ENCODE peak calls at places on chromosomes 11 and 22, in seven cellular contexts. O, V, P, Z, S, H and E are unnamed samples.

GRCh38 chr11:90753546-90753945 is 530.7 kb upstream of the CHORDC1 start:
- DNase-seq in Z (no peak), P (no peak), S (no peak), H (no peak), V (no peak), O (no peak), E (no peak)

GRCh38 chr11:101885631-101886030 is 29.2 kb upstream of the CEP126 start:
- DNase-seq in V (no peak), Z (no peak), O (no peak), P (no peak), S (no peak), H (no peak), E (no peak)

GRCh38 chr22:46803031-46803880 is 40.8 kb downstream of the TBC1D22A start:
- DNase-seq in S (peak; percentile 51), P (peak; percentile 73), O (peak; percentile 46), V (peak; percentile 32), H (no peak), Z (peak; percentile 47), E (no peak)

GRCh38 chr22:29332886-29333496 is 17.5 kb upstream of the RASL10A start:
- DNase-seq in S (no peak), P (no peak), H (no peak), O (no peak), V (no peak), Z (no peak), E (no peak)

GRCh38 chr22:49209452-49210195 is 618.0 kb downstream of the BRD1 start:
- DNase-seq in P (no peak), O (peak; percentile 21), V (no peak), Z (peak; percentile 78), H (no peak), S (no peak), E (no peak)

GRCh38 chr22:42114721-42115120 is 15.9 kb downstream of the CYP2D6 start:
- DNase-seq in S (no peak), O (peak; percentile 34), H (no peak), P (peak; percentile 21), V (peak; percentile 26), Z (peak; percentile 54), E (peak; percentile 6)

GRCh38 chr11:66595245-66595904 is 2.4 kb downstream of the CCS start:
- DNase-seq in O (no peak), Z (no peak), H (peak; percentile 37), S (no peak), V (no peak), P (peak; percentile 72), E (peak; percentile 76)

GRCh38 chr11:62061356-62062222 is 62.2 kb upstream of the INCENP start:
- DNase-seq in S (no peak), Z (peak; percentile 38), V (no peak), O (no peak), H (no peak), P (no peak), E (no peak)

GRCh38 chr22:38180841-38181452 is 683 bp downstream of the PLA2G6 start:
- DNase-seq in S (no peak), O (no peak), P (peak; percentile 50), H (no peak), V (no peak), Z (no peak), E (no peak)

GRCh38 chr11:78350101-78350645 is 67.4 kb downstream of the GAB2 start:
- DNase-seq in S (no peak), V (no peak), H (peak; percentile 25), O (no peak), Z (no peak), P (peak; percentile 58), E (peak; percentile 55)

GRCh38 chr22:47872761-47873535 is 1110.5 kb downstream of the TBC1D22A start:
- DNase-seq in S (no peak), H (no peak), O (no peak), V (no peak), Z (no peak), P (no peak), E (no peak)

GRCh38 chr11:2832718-2833020 is 52.9 kb downstream of the CDKN1C start:
- DNase-seq in P (no peak), Z (no peak), H (no peak), V (no peak), S (no peak), O (no peak), E (no peak)

DNA sequence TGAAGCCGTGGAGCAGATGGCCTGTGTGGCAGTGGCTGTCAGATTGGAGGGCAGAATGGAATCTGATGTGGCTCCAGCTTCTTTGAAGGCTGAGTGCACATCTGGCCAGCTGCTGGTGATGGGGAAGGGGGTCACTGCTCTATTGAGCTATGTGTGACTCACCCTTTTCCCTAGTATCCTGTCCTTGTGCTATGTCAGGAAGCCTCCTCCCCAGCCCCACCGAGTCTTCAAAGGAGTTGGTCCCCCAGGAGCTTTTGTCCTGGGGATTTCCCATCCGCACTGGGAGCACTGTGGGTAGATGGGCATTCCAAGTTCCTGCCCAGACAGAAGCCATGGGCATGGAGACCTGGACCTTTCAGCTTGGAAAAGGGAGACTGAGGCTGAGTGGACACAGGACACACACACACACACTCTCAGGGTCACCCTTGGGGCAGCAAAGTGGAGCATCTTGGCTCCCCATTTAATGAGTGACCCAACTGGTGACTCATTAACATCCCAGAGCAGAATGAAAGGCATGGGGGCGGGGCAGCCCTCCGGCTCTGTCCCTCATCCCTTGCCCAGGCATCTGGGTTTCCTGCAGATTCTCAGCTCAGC is 3.3 kb downstream of the SERPINH1 start:
- DNase-seq in V (no peak), O (peak; percentile 38), P (no peak), H (no peak), S (no peak), Z (peak; percentile 57), E (peak; percentile 78)
- TF ChIP-seq CEBPB in V (no peak), O (no peak), P (no peak), H (no peak), S (no peak), Z (no peak), E (no peak)

GRCh38 chr11:45108070-45109064 is 38.1 kb upstream of the PRDM11 start:
- DNase-seq in H (no peak), V (no peak), P (no peak), Z (no peak), O (no peak), S (no peak), E (no peak)
- TF ChIP-seq CEBPB in H (no peak), V (no peak), P (no peak), Z (no peak), O (no peak), S (no peak), E (no peak)

GRCh38 chr11:19953909-19954308 is 206.4 kb downstream of the DBX1 start:
- DNase-seq in O (peak; percentile 81), S (no peak), V (peak; percentile 24), H (no peak), Z (peak; percentile 93), P (peak; percentile 56), E (peak; percentile 91)
- TF ChIP-seq CEBPB in O (no peak), S (no peak), V (no peak), H (no peak), Z (no peak), P (no peak), E (no peak)

GRCh38 chr11:5688482-5688881 is 1.1 kb upstream of the TRIM22 start:
- DNase-seq in Z (no peak), S (no peak), P (no peak), V (no peak), O (no peak), H (no peak), E (no peak)
- TF ChIP-seq CEBPB in Z (peak; percentile 52), S (peak; percentile 36), P (peak; percentile 47), V (no peak), O (no peak), H (no peak), E (no peak)

GRCh38 chr22:31344369-31345330 is 1.5 kb downstream of the PATZ1 start:
- DNase-seq in S (no peak), O (no peak), V (no peak), P (no peak), H (no peak), Z (no peak), E (peak; percentile 57)

GRCh38 chr22:31341386-31342088 is 4.6 kb downstream of the PATZ1 start:
- DNase-seq in V (no peak), S (no peak), P (no peak), Z (no peak), O (no peak), H (no peak), E (no peak)

GRCh38 chr22:31342389-31343125 is 3.6 kb downstream of the PATZ1 start:
- DNase-seq in P (no peak), O (no peak), Z (no peak), H (no peak), V (no peak), S (no peak), E (no peak)

GRCh38 chr22:31345331-31346254 is 553 bp downstream of the PATZ1 start:
- DNase-seq in V (peak; percentile 68), P (peak; percentile 91), S (peak; percentile 53), Z (peak; percentile 70), O (peak; percentile 79), H (peak; percentile 39), E (peak; percentile 83)

GRCh38 chr22:31343235-31344191 is 2.6 kb downstream of the PATZ1 start:
- DNase-seq in H (no peak), P (peak; percentile 15), V (no peak), O (no peak), Z (no peak), S (peak; percentile 68), E (peak; percentile 26)
- TF ChIP-seq CEBPB in H (no peak), P (no peak), V (no peak), O (no peak), Z (no peak), S (no peak), E (no peak)